ENCODE peak calls at places on chromosomes 7 and 10, in nine cellular contexts. Z is mucosa of descending colon, X is colonic mucosa, Q is tibial nerve, R is MM.1S, O is OCI-LY7, M is osteoblast, P is fibroblast of the aortic adventitia, I is coronary artery. F is an unnamed sample.

GRCh38 chr10:21090609-21091082 is 193.5 kb upstream of the NEBL start:
- DNase-seq in Z (no peak), X (no peak), Q (no peak), R (no peak), O (no peak), M (no peak), P (no peak), I (no peak), F (no peak)

GRCh38 chr7:142436601-142437000 is 178.7 kb upstream of the PRSS58 start:
- DNase-seq in Z (no peak), X (no peak), Q (no peak), R (no peak), O (no peak), M (no peak), P (no peak), I (no peak), F (peak)

GRCh38 chr7:48304641-48305040 is 133.4 kb downstream of the ABCA13 start:
- DNase-seq in Z (no peak), X (no peak), Q (no peak), R (no peak), O (no peak), M (no peak), P (no peak), I (no peak), F (no peak)

GRCh38 chr7:144975882-144976281 is 140.0 kb upstream of the TPK1 start:
- DNase-seq in Z (no peak), X (no peak), Q (no peak), R (no peak), O (no peak), M (no peak), P (no peak), I (no peak), F (no peak)

GRCh38 chr7:127793582-127793981 is 141.6 kb downstream of the SND1 start:
- DNase-seq in Z (no peak), X (no peak), Q (no peak), R (no peak), O (peak), M (no peak), P (no peak), I (no peak), F (no peak)

GRCh38 chr10:119896061-119896655 is 3.6 kb downstream of the SEC23IP start:
- DNase-seq in Z (no peak), X (peak), Q (no peak), R (no peak), O (no peak), M (peak), P (peak), I (no peak), F (peak)

GRCh38 chr7:95845007-95845406 is 72.7 kb downstream of the DYNC1I1 start:
- DNase-seq in Z (no peak), X (no peak), Q (no peak), R (peak), O (no peak), M (peak), P (no peak), I (no peak), F (peak)

GRCh38 chr7:78326189-78326588 is 527.6 kb downstream of the PHTF2 start:
- DNase-seq in Z (no peak), X (no peak), Q (no peak), R (no peak), O (no peak), M (peak), P (peak), I (no peak), F (peak)

GRCh38 chr7:64876792-64877713 is 26.0 kb upstream of the ZNF273 start:
- DNase-seq in Z (peak), X (peak), Q (no peak), R (peak), O (no peak), M (peak), P (no peak), I (peak), F (peak)

GRCh38 chr10:75402486-75403143 is 1.1 kb upstream of the ZNF503 start:
- DNase-seq in Z (peak), X (peak), Q (peak), R (peak), O (no peak), M (peak), P (peak), I (no peak), F (no peak)

GRCh38 chr7:157678503-157678902 is 341.7 kb downstream of the DNAJB6 start:
- DNase-seq in Z (no peak), X (no peak), Q (peak), R (no peak), O (no peak), M (no peak), P (no peak), I (peak), F (no peak)

GRCh38 chr7:118477026-118477425 is 252.5 kb downstream of the ANKRD7 start:
- DNase-seq in Z (no peak), X (no peak), Q (no peak), R (no peak), O (no peak), M (no peak), P (no peak), I (no peak), F (no peak)

GRCh38 chr10:98425511-98426352 is 10.8 kb upstream of the PYROXD2 start:
- DNase-seq in Z (peak), X (peak), Q (no peak), R (peak), O (peak), M (peak), P (peak), I (peak), F (peak)

GRCh38 chr7:27560706-27561235 is 101.9 kb downstream of the HIBADH start:
- DNase-seq in Z (no peak), X (no peak), Q (no peak), R (no peak), O (no peak), M (no peak), P (peak), I (no peak), F (peak)

GRCh38 chr10:122128357-122128756 is 139.4 kb downstream of the TACC2 start:
- DNase-seq in Z (no peak), X (no peak), Q (peak), R (no peak), O (no peak), M (no peak), P (peak), I (no peak), F (peak)

GRCh38 chr7:141533149-141533949 is 17.9 kb upstream of the AGK start:
- DNase-seq in Z (peak), X (peak), Q (peak), R (peak), O (peak), M (peak), P (peak), I (no peak), F (peak)

GRCh38 chr7:13032524-13032923 is 345.1 kb downstream of the ARL4A start:
- DNase-seq in Z (no peak), X (no peak), Q (no peak), R (no peak), O (no peak), M (no peak), P (no peak), I (no peak), F (no peak)

GRCh38 chr7:31006864-31007263 is 43.1 kb downstream of the GHRHR start:
- DNase-seq in Z (no peak), X (no peak), Q (no peak), R (no peak), O (no peak), M (no peak), P (no peak), I (no peak), F (no peak)

GRCh38 chr7:111401516-111401915 is 160.8 kb downstream of the IMMP2L start:
- DNase-seq in Z (no peak), X (no peak), Q (no peak), R (no peak), O (no peak), M (no peak), P (no peak), I (no peak), F (no peak)

GRCh38 chr10:59887006-59887405 is 19.4 kb downstream of the CCDC6 start:
- DNase-seq in Z (no peak), X (no peak), Q (no peak), R (no peak), O (no peak), M (no peak), P (no peak), I (no peak), F (no peak)

GRCh38 chr7:71193099-71193810 is 61.3 kb downstream of the GALNT17 start:
- DNase-seq in Z (no peak), X (no peak), Q (no peak), R (no peak), O (no peak), M (no peak), P (no peak), I (no peak), F (no peak)

GRCh38 chr7:135743907-135744789 is 4.5 kb downstream of the FAM180A start:
- DNase-seq in Z (no peak), X (no peak), Q (no peak), R (no peak), O (no peak), M (no peak), P (peak), I (no peak), F (peak)

GRCh38 chr7:25348066-25348595 is 119.8 kb upstream of the NPVF start:
- DNase-seq in Z (no peak), X (no peak), Q (no peak), R (no peak), O (no peak), M (no peak), P (no peak), I (no peak), F (no peak)

GRCh38 chr10:89389254-89389653 is 3.2 kb upstream of the IFIT1 start:
- DNase-seq in Z (no peak), X (no peak), Q (no peak), R (peak), O (peak), M (no peak), P (peak), I (no peak), F (peak)

GRCh38 chr10:49622426-49623425 is 8.9 kb downstream of the CHAT start:
- DNase-seq in Z (no peak), X (no peak), Q (no peak), R (no peak), O (no peak), M (peak), P (no peak), I (no peak), F (no peak)

GRCh38 chr10:58588673-58589265 is 76.1 kb downstream of the BICC1 start:
- DNase-seq in Z (no peak), X (no peak), Q (no peak), R (no peak), O (no peak), M (no peak), P (no peak), I (no peak), F (no peak)
- TF ChIP-seq CTCF in Z (no peak), X (no peak), Q (no peak), R (no peak), O (no peak), M (peak), P (peak), I (no peak), F (peak)

DNA sequence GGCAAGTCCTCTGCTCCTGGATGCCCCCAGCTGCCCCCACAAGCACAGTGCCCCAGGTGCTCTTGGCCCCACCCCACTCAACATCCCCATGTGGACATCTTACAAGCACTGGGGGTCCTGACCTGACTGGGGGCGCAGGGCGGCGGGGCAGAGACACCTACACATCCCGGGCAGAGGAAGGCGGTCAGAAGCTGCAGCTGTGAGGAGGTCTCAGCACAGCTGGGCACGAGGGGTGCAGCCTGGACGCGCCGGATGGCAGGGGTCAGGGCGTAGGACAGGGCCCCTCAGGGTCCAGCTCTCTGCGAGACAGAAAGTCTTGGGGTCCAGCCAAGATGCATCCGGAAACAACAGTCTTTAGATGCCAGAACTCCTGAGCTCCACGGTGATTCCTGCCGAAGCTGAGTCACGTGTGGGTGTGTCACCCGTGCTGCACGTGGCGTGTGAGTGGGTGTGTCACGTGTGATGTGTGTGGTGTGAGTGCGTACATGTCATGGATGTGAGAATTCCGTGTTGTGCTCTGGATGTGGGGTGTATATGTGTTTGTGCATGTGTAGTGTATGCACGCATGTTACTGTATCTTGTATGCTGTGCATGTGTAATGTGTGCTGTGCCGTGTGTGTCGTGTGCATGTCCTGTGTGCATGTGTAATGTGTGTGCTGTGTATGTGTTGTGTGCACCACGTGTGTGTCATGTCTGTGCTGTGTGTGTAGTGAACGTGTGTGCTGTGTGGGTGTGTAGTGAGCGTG is 5.1 kb downstream of the VENTX start:
- DNase-seq in Z (no peak), X (no peak), Q (no peak), R (no peak), O (no peak), M (no peak), P (peak), I (no peak), F (peak)
- TF ChIP-seq CTCF in Z (no peak), X (no peak), Q (no peak), R (no peak), O (no peak), M (no peak), P (no peak), I (no peak), F (no peak)

GRCh38 chr7:114939484-114940097 is 17.7 kb downstream of the MDFIC start:
- DNase-seq in Z (no peak), X (no peak), Q (no peak), R (no peak), O (peak), M (no peak), P (no peak), I (no peak), F (no peak)
- TF ChIP-seq CTCF in Z (no peak), X (no peak), Q (no peak), R (peak), O (peak), M (no peak), P (no peak), I (no peak), F (no peak)

GRCh38 chr7:116786791-116787443 is 75.5 kb upstream of the CAPZA2 start:
- DNase-seq in Z (no peak), X (no peak), Q (no peak), R (peak), O (peak), M (no peak), P (peak), I (no peak), F (peak)
- TF ChIP-seq CTCF in Z (peak), X (no peak), Q (no peak), R (peak), O (peak), M (peak), P (peak), I (no peak), F (peak)

DNA sequence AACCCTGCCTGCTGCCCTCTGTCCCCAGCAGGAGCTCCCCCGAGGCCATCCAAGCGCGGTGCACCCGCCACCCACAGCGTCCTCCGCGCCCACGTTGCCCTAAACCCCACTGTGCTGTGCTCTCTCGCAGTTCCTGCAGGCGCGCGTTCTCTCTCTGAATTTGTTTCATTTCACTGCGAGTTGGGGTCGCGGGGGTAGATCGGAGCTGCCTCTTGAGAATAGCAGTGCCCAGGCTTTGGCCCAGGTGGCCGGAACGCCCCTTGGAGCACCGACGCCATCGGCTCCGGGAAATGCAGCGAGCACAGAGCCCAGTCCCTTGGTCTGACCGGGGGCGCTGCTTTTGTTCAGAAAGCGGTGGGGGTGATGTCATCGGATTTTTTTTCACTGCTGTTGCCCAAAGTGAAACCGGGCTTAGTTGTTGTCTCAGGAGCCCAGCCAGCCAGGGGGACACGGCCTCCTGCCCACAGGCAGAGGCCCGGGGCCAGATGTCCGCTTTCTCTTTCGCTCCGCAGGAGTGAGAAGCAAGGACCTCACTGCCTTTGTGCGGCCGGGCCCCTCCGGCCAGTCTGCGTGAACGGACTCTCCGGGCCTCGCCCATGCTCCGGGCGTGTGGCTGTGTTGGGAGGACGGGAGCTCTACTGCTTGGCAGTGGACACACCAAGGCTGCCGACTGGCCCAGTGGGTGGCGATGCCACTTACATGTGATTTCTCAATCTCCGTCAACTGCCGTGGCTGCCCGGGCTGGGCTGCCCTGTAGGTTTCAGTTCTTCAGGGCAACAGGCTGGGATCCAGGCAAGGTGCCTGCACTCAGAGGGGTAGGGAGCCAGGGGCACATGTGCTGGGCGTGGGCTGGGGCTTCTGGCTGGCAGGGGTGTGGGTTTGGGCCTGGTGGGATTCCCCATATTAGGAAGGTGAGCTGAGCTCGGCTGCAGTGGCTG is 43.2 kb downstream of the FOXK1 start:
- DNase-seq in Z (peak), X (peak), Q (peak), R (peak), O (no peak), M (peak), P (peak), I (peak), F (peak)
- TF ChIP-seq CTCF in Z (no peak), X (no peak), Q (peak), R (no peak), O (no peak), M (no peak), P (no peak), I (no peak), F (no peak)

DNA sequence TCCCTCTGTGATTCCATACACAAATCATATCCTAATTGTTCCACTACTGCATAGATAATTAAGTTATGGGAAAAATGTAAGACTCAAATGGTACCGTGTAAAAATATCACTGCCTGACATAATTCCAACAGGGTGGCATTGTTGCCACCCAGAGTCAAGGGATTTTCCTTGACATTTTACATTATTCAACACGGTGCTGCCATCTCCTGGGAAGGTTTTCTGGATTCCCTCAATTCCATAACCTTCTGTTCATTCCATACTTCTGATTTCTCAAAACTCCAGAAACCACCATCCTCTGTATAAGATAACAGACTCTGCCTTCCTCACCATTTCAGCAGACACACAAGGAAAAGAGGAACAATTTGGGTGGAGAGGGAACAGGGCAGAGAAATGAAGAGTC is 495.9 kb downstream of the XPNPEP1 start:
- DNase-seq in Z (no peak), X (no peak), Q (no peak), R (no peak), O (no peak), M (no peak), P (peak), I (no peak), F (no peak)
- TF ChIP-seq CTCF in Z (no peak), X (no peak), Q (no peak), R (no peak), O (no peak), M (no peak), P (peak), I (no peak), F (no peak)

DNA sequence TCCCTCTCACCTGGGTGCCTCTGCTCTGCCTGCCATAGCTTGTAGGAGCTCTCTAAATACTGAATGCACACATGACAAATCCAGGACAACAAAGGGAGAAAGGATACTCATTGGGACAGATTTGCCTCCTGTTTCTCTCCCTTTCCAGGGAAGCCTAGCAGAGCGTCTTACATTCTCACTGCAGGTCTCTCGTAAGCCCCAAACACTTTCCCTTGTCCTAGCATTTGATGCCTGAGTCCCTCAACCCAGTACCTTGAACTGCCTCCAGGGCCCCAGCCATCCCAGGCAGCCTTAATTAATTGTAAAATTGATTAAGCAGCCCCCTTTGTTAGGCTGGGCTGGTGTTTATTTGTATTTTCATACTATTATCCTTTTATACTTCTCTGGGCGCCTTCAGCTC is 243.6 kb downstream of the RPS24 start:
- DNase-seq in Z (no peak), X (no peak), Q (no peak), R (no peak), O (no peak), M (peak), P (no peak), I (no peak), F (no peak)
- TF ChIP-seq CTCF in Z (no peak), X (no peak), Q (no peak), R (no peak), O (no peak), M (no peak), P (no peak), I (no peak), F (no peak)